ENCODE peak calls at places on chromosomes 1 and 21, in seven cellular contexts. One of them, this sample, is unnamed.

GRCh38 chr1:218459878-218460277 is 114.7 kb downstream of the TGFB2 start:
- DNase-seq in ELR: peak; percentile 91
- DNase-seq in effector memory CD4-positive, alpha-beta T cell: no peak
- DNase-seq in activated CD4-positive, alpha-beta T cell treated with anti-CD3 and anti-CD28 coated beads, Interleukin-2, amount 10 ng/mL, durations not matched to agents 7 days and 5 days: no peak
- DNase-seq in epithelial cell of proximal tubule: no peak
- DNase-seq in NCI-H446: no peak
- DNase-seq in PC-9: peak; percentile 68
- DNase-seq in this sample: no peak

GRCh38 chr1:88701275-88701674 is 17.2 kb downstream of the PKN2 start:
- DNase-seq in ELR: no peak
- DNase-seq in effector memory CD4-positive, alpha-beta T cell: no peak
- DNase-seq in activated CD4-positive, alpha-beta T cell treated with anti-CD3 and anti-CD28 coated beads, Interleukin-2, amount 10 ng/mL, durations not matched to agents 7 days and 5 days: no peak
- DNase-seq in epithelial cell of proximal tubule: no peak
- DNase-seq in NCI-H446: no peak
- DNase-seq in PC-9: no peak
- DNase-seq in this sample: peak; percentile 16

GRCh38 chr1:147585640-147586383 is 44.5 kb downstream of the BCL9 start:
- DNase-seq in ELR: no peak
- DNase-seq in effector memory CD4-positive, alpha-beta T cell: no peak
- DNase-seq in activated CD4-positive, alpha-beta T cell treated with anti-CD3 and anti-CD28 coated beads, Interleukin-2, amount 10 ng/mL, durations not matched to agents 7 days and 5 days: no peak
- DNase-seq in epithelial cell of proximal tubule: no peak
- DNase-seq in NCI-H446: no peak
- DNase-seq in PC-9: no peak
- DNase-seq in this sample: no peak

GRCh38 chr1:33338495-33339211 is 17.8 kb upstream of the A3GALT2 start:
- DNase-seq in ELR: peak; percentile 70
- DNase-seq in effector memory CD4-positive, alpha-beta T cell: no peak
- DNase-seq in activated CD4-positive, alpha-beta T cell treated with anti-CD3 and anti-CD28 coated beads, Interleukin-2, amount 10 ng/mL, durations not matched to agents 7 days and 5 days: no peak
- DNase-seq in epithelial cell of proximal tubule: peak; percentile 73
- DNase-seq in NCI-H446: no peak
- DNase-seq in PC-9: no peak
- DNase-seq in this sample: peak; percentile 90

GRCh38 chr1:147337040-147337439 is 94.6 kb downstream of the CHD1L start:
- DNase-seq in ELR: peak; percentile 1
- DNase-seq in effector memory CD4-positive, alpha-beta T cell: no peak
- DNase-seq in activated CD4-positive, alpha-beta T cell treated with anti-CD3 and anti-CD28 coated beads, Interleukin-2, amount 10 ng/mL, durations not matched to agents 7 days and 5 days: no peak
- DNase-seq in epithelial cell of proximal tubule: no peak
- DNase-seq in NCI-H446: no peak
- DNase-seq in PC-9: no peak
- DNase-seq in this sample: no peak

GRCh38 chr1:33255347-33256311 is 663 bp upstream of the ZNF362 start:
- DNase-seq in ELR: peak; percentile 51
- DNase-seq in effector memory CD4-positive, alpha-beta T cell: no peak
- DNase-seq in activated CD4-positive, alpha-beta T cell treated with anti-CD3 and anti-CD28 coated beads, Interleukin-2, amount 10 ng/mL, durations not matched to agents 7 days and 5 days: peak; percentile 37
- DNase-seq in epithelial cell of proximal tubule: no peak
- DNase-seq in NCI-H446: no peak
- DNase-seq in PC-9: peak; percentile 86
- DNase-seq in this sample: peak; percentile 78

GRCh38 chr1:180213401-180214177 is 16.5 kb upstream of the LHX4 start:
- DNase-seq in ELR: no peak
- DNase-seq in effector memory CD4-positive, alpha-beta T cell: peak; percentile 15
- DNase-seq in activated CD4-positive, alpha-beta T cell treated with anti-CD3 and anti-CD28 coated beads, Interleukin-2, amount 10 ng/mL, durations not matched to agents 7 days and 5 days: peak; percentile 71
- DNase-seq in epithelial cell of proximal tubule: no peak
- DNase-seq in NCI-H446: no peak
- DNase-seq in PC-9: no peak
- DNase-seq in this sample: peak; percentile 77

GRCh38 chr1:233613252-233614172 is at the start of gene KCNK1:
- DNase-seq in ELR: peak; percentile 1
- DNase-seq in effector memory CD4-positive, alpha-beta T cell: no peak
- DNase-seq in activated CD4-positive, alpha-beta T cell treated with anti-CD3 and anti-CD28 coated beads, Interleukin-2, amount 10 ng/mL, durations not matched to agents 7 days and 5 days: no peak
- DNase-seq in epithelial cell of proximal tubule: peak; percentile 75
- DNase-seq in NCI-H446: peak; percentile 24
- DNase-seq in PC-9: peak; percentile 93
- DNase-seq in this sample: peak; percentile 80

GRCh38 chr1:193355179-193355578 is 168.8 kb upstream of the B3GALT2 start:
- DNase-seq in ELR: peak; percentile 69
- DNase-seq in effector memory CD4-positive, alpha-beta T cell: no peak
- DNase-seq in activated CD4-positive, alpha-beta T cell treated with anti-CD3 and anti-CD28 coated beads, Interleukin-2, amount 10 ng/mL, durations not matched to agents 7 days and 5 days: no peak
- DNase-seq in epithelial cell of proximal tubule: peak; percentile 66
- DNase-seq in NCI-H446: no peak
- DNase-seq in PC-9: no peak
- DNase-seq in this sample: peak; percentile 30

GRCh38 chr1:7970250-7970649 is 8.7 kb downstream of the PARK7 start:
- DNase-seq in ELR: no peak
- DNase-seq in effector memory CD4-positive, alpha-beta T cell: no peak
- DNase-seq in activated CD4-positive, alpha-beta T cell treated with anti-CD3 and anti-CD28 coated beads, Interleukin-2, amount 10 ng/mL, durations not matched to agents 7 days and 5 days: no peak
- DNase-seq in epithelial cell of proximal tubule: no peak
- DNase-seq in NCI-H446: no peak
- DNase-seq in PC-9: no peak
- DNase-seq in this sample: no peak

GRCh38 chr1:15328785-15329480 is 80.8 kb upstream of the EFHD2 start:
- DNase-seq in ELR: peak; percentile 52
- DNase-seq in effector memory CD4-positive, alpha-beta T cell: no peak
- DNase-seq in activated CD4-positive, alpha-beta T cell treated with anti-CD3 and anti-CD28 coated beads, Interleukin-2, amount 10 ng/mL, durations not matched to agents 7 days and 5 days: no peak
- DNase-seq in epithelial cell of proximal tubule: no peak
- DNase-seq in NCI-H446: peak; percentile 74
- DNase-seq in PC-9: no peak
- DNase-seq in this sample: no peak

GRCh38 chr1:230128569-230129269 is 61.7 kb downstream of the GALNT2 start:
- DNase-seq in ELR: no peak
- DNase-seq in effector memory CD4-positive, alpha-beta T cell: no peak
- DNase-seq in activated CD4-positive, alpha-beta T cell treated with anti-CD3 and anti-CD28 coated beads, Interleukin-2, amount 10 ng/mL, durations not matched to agents 7 days and 5 days: no peak
- DNase-seq in epithelial cell of proximal tubule: no peak
- DNase-seq in NCI-H446: no peak
- DNase-seq in PC-9: no peak
- DNase-seq in this sample: no peak

GRCh38 chr1:243968413-243968812 is 82.7 kb upstream of the ZBTB18 start:
- DNase-seq in ELR: peak; percentile 55
- DNase-seq in effector memory CD4-positive, alpha-beta T cell: no peak
- DNase-seq in activated CD4-positive, alpha-beta T cell treated with anti-CD3 and anti-CD28 coated beads, Interleukin-2, amount 10 ng/mL, durations not matched to agents 7 days and 5 days: no peak
- DNase-seq in epithelial cell of proximal tubule: no peak
- DNase-seq in NCI-H446: no peak
- DNase-seq in PC-9: no peak
- DNase-seq in this sample: no peak

GRCh38 chr1:89939059-89939570 is 55.8 kb upstream of the ZNF326 start:
- DNase-seq in ELR: no peak
- DNase-seq in effector memory CD4-positive, alpha-beta T cell: no peak
- DNase-seq in activated CD4-positive, alpha-beta T cell treated with anti-CD3 and anti-CD28 coated beads, Interleukin-2, amount 10 ng/mL, durations not matched to agents 7 days and 5 days: no peak
- DNase-seq in epithelial cell of proximal tubule: no peak
- DNase-seq in NCI-H446: no peak
- DNase-seq in PC-9: no peak
- DNase-seq in this sample: no peak

GRCh38 chr1:89701746-89702241 is 68.9 kb downstream of the LRRC8C start:
- DNase-seq in ELR: no peak
- DNase-seq in effector memory CD4-positive, alpha-beta T cell: no peak
- DNase-seq in activated CD4-positive, alpha-beta T cell treated with anti-CD3 and anti-CD28 coated beads, Interleukin-2, amount 10 ng/mL, durations not matched to agents 7 days and 5 days: no peak
- DNase-seq in epithelial cell of proximal tubule: no peak
- DNase-seq in NCI-H446: peak; percentile 35
- DNase-seq in PC-9: no peak
- DNase-seq in this sample: no peak

GRCh38 chr1:77834771-77835334 is 53.6 kb upstream of the NEXN start:
- DNase-seq in ELR: no peak
- DNase-seq in effector memory CD4-positive, alpha-beta T cell: no peak
- DNase-seq in activated CD4-positive, alpha-beta T cell treated with anti-CD3 and anti-CD28 coated beads, Interleukin-2, amount 10 ng/mL, durations not matched to agents 7 days and 5 days: no peak
- DNase-seq in epithelial cell of proximal tubule: no peak
- DNase-seq in NCI-H446: no peak
- DNase-seq in PC-9: no peak
- DNase-seq in this sample: peak; percentile 15

GRCh38 chr21:45282283-45283018 is 5.2 kb downstream of the POFUT2 start:
- DNase-seq in ELR: no peak
- DNase-seq in effector memory CD4-positive, alpha-beta T cell: no peak
- DNase-seq in activated CD4-positive, alpha-beta T cell treated with anti-CD3 and anti-CD28 coated beads, Interleukin-2, amount 10 ng/mL, durations not matched to agents 7 days and 5 days: no peak
- DNase-seq in epithelial cell of proximal tubule: no peak
- DNase-seq in NCI-H446: no peak
- DNase-seq in PC-9: no peak
- DNase-seq in this sample: no peak

GRCh38 chr1:207935166-207935583 is 24.2 kb upstream of the CD34 start:
- DNase-seq in ELR: no peak
- DNase-seq in effector memory CD4-positive, alpha-beta T cell: no peak
- DNase-seq in activated CD4-positive, alpha-beta T cell treated with anti-CD3 and anti-CD28 coated beads, Interleukin-2, amount 10 ng/mL, durations not matched to agents 7 days and 5 days: no peak
- DNase-seq in epithelial cell of proximal tubule: no peak
- DNase-seq in NCI-H446: no peak
- DNase-seq in PC-9: no peak
- DNase-seq in this sample: no peak

GRCh38 chr1:110187139-110187890 is 22.8 kb upstream of the KCNC4 start:
- DNase-seq in ELR: peak; percentile 15
- DNase-seq in effector memory CD4-positive, alpha-beta T cell: no peak
- DNase-seq in activated CD4-positive, alpha-beta T cell treated with anti-CD3 and anti-CD28 coated beads, Interleukin-2, amount 10 ng/mL, durations not matched to agents 7 days and 5 days: no peak
- DNase-seq in epithelial cell of proximal tubule: no peak
- DNase-seq in NCI-H446: no peak
- DNase-seq in PC-9: peak; percentile 69
- DNase-seq in this sample: peak; percentile 97

GRCh38 chr1:16915627-16915973 is 6.1 kb upstream of the CROCC start:
- DNase-seq in ELR: peak; percentile 40
- DNase-seq in effector memory CD4-positive, alpha-beta T cell: no peak
- DNase-seq in activated CD4-positive, alpha-beta T cell treated with anti-CD3 and anti-CD28 coated beads, Interleukin-2, amount 10 ng/mL, durations not matched to agents 7 days and 5 days: no peak
- DNase-seq in epithelial cell of proximal tubule: no peak
- DNase-seq in NCI-H446: no peak
- DNase-seq in PC-9: no peak
- DNase-seq in this sample: no peak

GRCh38 chr1:152515454-152515823 is 1.2 kb downstream of the CRCT1 start:
- DNase-seq in ELR: peak; percentile 69
- DNase-seq in effector memory CD4-positive, alpha-beta T cell: no peak
- DNase-seq in activated CD4-positive, alpha-beta T cell treated with anti-CD3 and anti-CD28 coated beads, Interleukin-2, amount 10 ng/mL, durations not matched to agents 7 days and 5 days: no peak
- DNase-seq in epithelial cell of proximal tubule: no peak
- DNase-seq in NCI-H446: no peak
- DNase-seq in PC-9: no peak
- DNase-seq in this sample: no peak

GRCh38 chr1:22584001-22584557 is 20.8 kb downstream of the EPHA8 start:
- DNase-seq in ELR: no peak
- DNase-seq in effector memory CD4-positive, alpha-beta T cell: no peak
- DNase-seq in activated CD4-positive, alpha-beta T cell treated with anti-CD3 and anti-CD28 coated beads, Interleukin-2, amount 10 ng/mL, durations not matched to agents 7 days and 5 days: no peak
- DNase-seq in epithelial cell of proximal tubule: no peak
- DNase-seq in NCI-H446: no peak
- DNase-seq in PC-9: no peak
- DNase-seq in this sample: peak; percentile 16

GRCh38 chr1:231663211-231663792 is 36.7 kb downstream of the DISC1 start:
- DNase-seq in ELR: peak; percentile 22
- DNase-seq in effector memory CD4-positive, alpha-beta T cell: no peak
- DNase-seq in activated CD4-positive, alpha-beta T cell treated with anti-CD3 and anti-CD28 coated beads, Interleukin-2, amount 10 ng/mL, durations not matched to agents 7 days and 5 days: no peak
- DNase-seq in epithelial cell of proximal tubule: no peak
- DNase-seq in NCI-H446: no peak
- DNase-seq in PC-9: no peak
- DNase-seq in this sample: peak; percentile 43

GRCh38 chr1:237258871-237259270 is 216.9 kb downstream of the RYR2 start:
- DNase-seq in ELR: no peak
- DNase-seq in effector memory CD4-positive, alpha-beta T cell: no peak
- DNase-seq in activated CD4-positive, alpha-beta T cell treated with anti-CD3 and anti-CD28 coated beads, Interleukin-2, amount 10 ng/mL, durations not matched to agents 7 days and 5 days: no peak
- DNase-seq in epithelial cell of proximal tubule: no peak
- DNase-seq in NCI-H446: no peak
- DNase-seq in PC-9: no peak
- DNase-seq in this sample: no peak

GRCh38 chr1:90402893-90403849 is 313.9 kb downstream of the BARHL2 start:
- DNase-seq in ELR: peak; percentile 99
- DNase-seq in effector memory CD4-positive, alpha-beta T cell: no peak
- DNase-seq in activated CD4-positive, alpha-beta T cell treated with anti-CD3 and anti-CD28 coated beads, Interleukin-2, amount 10 ng/mL, durations not matched to agents 7 days and 5 days: no peak
- DNase-seq in epithelial cell of proximal tubule: peak; percentile 95
- DNase-seq in NCI-H446: peak; percentile 87
- DNase-seq in PC-9: peak; percentile 74
- DNase-seq in this sample: peak; percentile 94

GRCh38 chr1:107493111-107493716 is 352.4 kb downstream of the NTNG1 start:
- DNase-seq in ELR: no peak
- DNase-seq in effector memory CD4-positive, alpha-beta T cell: no peak
- DNase-seq in activated CD4-positive, alpha-beta T cell treated with anti-CD3 and anti-CD28 coated beads, Interleukin-2, amount 10 ng/mL, durations not matched to agents 7 days and 5 days: no peak
- DNase-seq in epithelial cell of proximal tubule: no peak
- DNase-seq in NCI-H446: no peak
- DNase-seq in PC-9: no peak
- DNase-seq in this sample: no peak

GRCh38 chr1:211511947-211512346 is 20.0 kb upstream of the RD3 start:
- DNase-seq in ELR: peak; percentile 33
- DNase-seq in effector memory CD4-positive, alpha-beta T cell: no peak
- DNase-seq in activated CD4-positive, alpha-beta T cell treated with anti-CD3 and anti-CD28 coated beads, Interleukin-2, amount 10 ng/mL, durations not matched to agents 7 days and 5 days: no peak
- DNase-seq in epithelial cell of proximal tubule: no peak
- DNase-seq in NCI-H446: no peak
- DNase-seq in PC-9: no peak
- DNase-seq in this sample: no peak

GRCh38 chr21:46424062-46424591 is 34.6 kb upstream of the DIP2A start:
- DNase-seq in ELR: no peak
- DNase-seq in effector memory CD4-positive, alpha-beta T cell: no peak
- DNase-seq in activated CD4-positive, alpha-beta T cell treated with anti-CD3 and anti-CD28 coated beads, Interleukin-2, amount 10 ng/mL, durations not matched to agents 7 days and 5 days: peak; percentile 28
- DNase-seq in epithelial cell of proximal tubule: no peak
- DNase-seq in NCI-H446: no peak
- DNase-seq in PC-9: no peak
- DNase-seq in this sample: no peak

GRCh38 chr1:7418442-7419080 is 352.5 kb upstream of the VAMP3 start:
- DNase-seq in ELR: no peak
- DNase-seq in effector memory CD4-positive, alpha-beta T cell: no peak
- DNase-seq in activated CD4-positive, alpha-beta T cell treated with anti-CD3 and anti-CD28 coated beads, Interleukin-2, amount 10 ng/mL, durations not matched to agents 7 days and 5 days: no peak
- DNase-seq in epithelial cell of proximal tubule: no peak
- DNase-seq in NCI-H446: no peak
- DNase-seq in PC-9: no peak
- DNase-seq in this sample: no peak

GRCh38 chr1:13813398-13814012 is 113.5 kb downstream of the PRDM2 start:
- DNase-seq in ELR: peak; percentile 6
- DNase-seq in effector memory CD4-positive, alpha-beta T cell: peak; percentile 22
- DNase-seq in activated CD4-positive, alpha-beta T cell treated with anti-CD3 and anti-CD28 coated beads, Interleukin-2, amount 10 ng/mL, durations not matched to agents 7 days and 5 days: peak; percentile 59
- DNase-seq in epithelial cell of proximal tubule: no peak
- DNase-seq in NCI-H446: no peak
- DNase-seq in PC-9: no peak
- DNase-seq in this sample: peak; percentile 62

GRCh38 chr1:18895317-18895716 is 7.0 kb downstream of the ALDH4A1 start:
- DNase-seq in ELR: no peak
- DNase-seq in effector memory CD4-positive, alpha-beta T cell: no peak
- DNase-seq in activated CD4-positive, alpha-beta T cell treated with anti-CD3 and anti-CD28 coated beads, Interleukin-2, amount 10 ng/mL, durations not matched to agents 7 days and 5 days: no peak
- DNase-seq in epithelial cell of proximal tubule: no peak
- DNase-seq in NCI-H446: no peak
- DNase-seq in PC-9: no peak
- DNase-seq in this sample: no peak